ENCODE peak calls at places on chromosome 14, in five cellular contexts. F is endothelial cell, T is fibroblast of pulmonary artery, I is glutamatergic neuron, S is MCF 10A. X is an unnamed sample.

GRCh38 chr14:65238456-65238855 is 136.1 kb upstream of the MAX start:
- DNase-seq in F (no peak), T (peak), I (no peak), S (peak), X (peak)

GRCh38 chr14:34616360-34616759 is 13.6 kb downstream of the SNX6 start:
- DNase-seq in F (no peak), T (no peak), I (no peak), S (no peak), X (no peak)

GRCh38 chr14:102996941-102997340 is 60.4 kb downstream of the CDC42BPB start:
- DNase-seq in F (no peak), T (no peak), I (no peak), S (no peak), X (no peak)

GRCh38 chr14:93337143-93337753 is 4.4 kb upstream of the BTBD7 start:
- DNase-seq in F (no peak), T (no peak), I (no peak), S (no peak), X (no peak)

GRCh38 chr14:65491274-65491673 is 78.7 kb downstream of the FUT8 start:
- DNase-seq in F (no peak), T (no peak), I (no peak), S (no peak), X (no peak)

GRCh38 chr14:91232631-91233030 is 11.9 kb downstream of the GPR68 start:
- DNase-seq in F (no peak), T (no peak), I (no peak), S (no peak), X (no peak)

GRCh38 chr14:54498095-54498531 is 9.3 kb upstream of the GMFB start:
- DNase-seq in F (no peak), T (no peak), I (no peak), S (no peak), X (no peak)

GRCh38 chr14:59123975-59124374 is 64.5 kb upstream of the DAAM1 start:
- DNase-seq in F (no peak), T (peak), I (no peak), S (peak), X (peak)

GRCh38 chr14:87131879-87132278 is 861.1 kb downstream of the GALC start:
- DNase-seq in F (no peak), T (no peak), I (no peak), S (peak), X (peak)

GRCh38 chr14:25484194-25484593 is 434.2 kb upstream of the STXBP6 start:
- DNase-seq in F (no peak), T (no peak), I (no peak), S (no peak), X (no peak)

GRCh38 chr14:44316647-44317432 is 190.2 kb downstream of the FSCB start:
- DNase-seq in F (no peak), T (peak), I (no peak), S (peak), X (peak)

GRCh38 chr14:103422981-103423600 is 37.9 kb downstream of the MARK3 start:
- DNase-seq in F (no peak), T (peak), I (no peak), S (peak), X (no peak)

GRCh38 chr14:36619853-36620252 is 37.4 kb upstream of the NKX2-8 start:
- DNase-seq in F (no peak), T (no peak), I (no peak), S (no peak), X (peak)

GRCh38 chr14:98551028-98551427 is 721.0 kb downstream of the BCL11B start:
- DNase-seq in F (no peak), T (no peak), I (no peak), S (no peak), X (no peak)

GRCh38 chr14:61300209-61300608 is 19.1 kb upstream of the TMEM30B start:
- DNase-seq in F (no peak), T (no peak), I (no peak), S (no peak), X (no peak)

GRCh38 chr14:36661506-36662257 is at the start of gene PAX9:
- DNase-seq in F (peak), T (peak), I (peak), S (peak), X (peak)

GRCh38 chr14:76701436-76701835 is 59.8 kb upstream of the VASH1 start:
- DNase-seq in F (no peak), T (no peak), I (no peak), S (no peak), X (no peak)

GRCh38 chr14:62921466-62921865 is 123.8 kb downstream of the KCNH5 start:
- DNase-seq in F (no peak), T (peak), I (no peak), S (no peak), X (no peak)

GRCh38 chr14:76717508-76717907 is 43.8 kb upstream of the VASH1 start:
- DNase-seq in F (no peak), T (no peak), I (no peak), S (no peak), X (no peak)

GRCh38 chr14:37592288-37593274 is 2.5 kb downstream of the FOXA1 start:
- DNase-seq in F (no peak), T (no peak), I (no peak), S (no peak), X (peak)

GRCh38 chr14:100121643-100122480 is 37.6 kb downstream of the DEGS2 start:
- DNase-seq in F (no peak), T (no peak), I (no peak), S (no peak), X (no peak)

GRCh38 chr14:70821581-70821915 is 12.2 kb upstream of the MAP3K9 start:
- DNase-seq in F (no peak), T (no peak), I (no peak), S (no peak), X (no peak)

GRCh38 chr14:35365130-35366047 is 39.2 kb downstream of the NFKBIA start:
- DNase-seq in F (no peak), T (peak), I (no peak), S (peak), X (peak)

GRCh38 chr14:59537476-59537875 is 39.1 kb downstream of the CCDC175 start:
- DNase-seq in F (no peak), T (no peak), I (no peak), S (no peak), X (no peak)

GRCh38 chr14:73153272-73153671 is 17.0 kb downstream of the PSEN1 start:
- DNase-seq in F (no peak), T (peak), I (no peak), S (no peak), X (no peak)

GRCh38 chr14:38297681-38298080 is 41.8 kb upstream of the CLEC14A start:
- DNase-seq in F (no peak), T (peak), I (no peak), S (peak), X (no peak)

GRCh38 chr14:93976477-93977057 is at the start of gene ASB2:
- DNase-seq in F (no peak), T (no peak), I (no peak), S (no peak), X (no peak)

GRCh38 chr14:100615736-100616695 is 28.8 kb upstream of the BEGAIN start:
- DNase-seq in F (no peak), T (no peak), I (no peak), S (no peak), X (no peak)

GRCh38 chr14:71139058-71139946 is 232.0 kb downstream of the PCNX1 start:
- DNase-seq in F (peak), T (peak), I (peak), S (peak), X (peak)

GRCh38 chr14:49999216-49999761 is 106.4 kb downstream of the ARF6 start:
- DNase-seq in F (peak), T (peak), I (no peak), S (peak), X (peak)

GRCh38 chr14:86990396-86990795 is 1002.6 kb downstream of the GALC start:
- DNase-seq in F (no peak), T (no peak), I (no peak), S (no peak), X (peak)

GRCh38 chr14:24900281-24900868 is 149.6 kb downstream of the STXBP6 start:
- DNase-seq in F (no peak), T (peak), I (no peak), S (no peak), X (no peak)

GRCh38 chr14:25041898-25042297 is 8.0 kb downstream of the STXBP6 start:
- DNase-seq in F (no peak), T (no peak), I (no peak), S (no peak), X (no peak)

GRCh38 chr14:33689680-33690079 is 261.2 kb downstream of the EGLN3 start:
- DNase-seq in F (no peak), T (no peak), I (no peak), S (no peak), X (no peak)

GRCh38 chr14:90760591-90761316 is 55.5 kb downstream of the TTC7B start:
- DNase-seq in F (no peak), T (peak), I (no peak), S (peak), X (peak)

GRCh38 chr14:52551696-52552062 is 626 bp downstream of the TXNDC16 start:
- DNase-seq in F (no peak), T (peak), I (no peak), S (peak), X (peak)

GRCh38 chr14:94051115-94051514 is 25.0 kb downstream of the OTUB2 start:
- DNase-seq in F (peak), T (peak), I (no peak), S (peak), X (peak)

GRCh38 chr14:99803803-99804202 is 10.6 kb downstream of the EML1 start:
- DNase-seq in F (no peak), T (no peak), I (peak), S (no peak), X (no peak)

DNA sequence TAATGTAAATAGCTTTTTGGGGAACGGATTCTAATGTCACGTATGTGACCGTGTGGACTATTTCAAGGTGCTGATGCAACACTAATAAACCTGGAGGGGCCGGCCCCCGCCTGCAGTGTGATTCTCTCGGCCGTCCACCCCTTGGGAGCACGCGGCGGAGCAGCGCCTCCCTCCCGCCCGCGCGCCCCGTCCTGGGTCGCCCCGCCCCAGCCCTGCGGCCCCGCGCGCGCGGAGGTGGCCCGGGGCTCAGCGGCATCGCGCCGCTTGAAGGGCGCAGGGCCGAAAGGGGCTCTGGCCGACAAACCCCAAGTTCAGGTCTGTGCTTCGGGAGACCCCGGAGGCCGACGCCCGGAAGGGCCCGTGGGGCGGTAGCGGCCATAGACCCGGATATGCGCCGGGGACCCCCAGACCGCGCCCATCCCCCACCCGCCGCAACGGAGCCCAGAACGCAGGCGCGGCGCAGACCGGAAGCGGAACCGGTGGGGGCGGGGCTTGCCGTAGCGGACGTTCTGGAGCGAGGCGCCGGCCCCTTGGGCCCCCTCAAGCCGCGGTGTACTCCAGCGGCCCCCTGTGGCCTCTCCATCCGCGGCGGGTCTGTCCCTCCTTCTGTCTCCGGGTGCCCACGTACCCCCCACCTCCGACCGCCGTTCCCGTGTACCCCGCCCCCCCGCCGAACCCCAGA is at the start of gene TEX22:
- DNase-seq in F (peak), T (peak), I (peak), S (peak), X (peak)
- TF ChIP-seq CTCF in F (no peak), T (peak), I (no peak), S (no peak), X (no peak)

GRCh38 chr14:81169711-81170103 is 51.1 kb downstream of the GTF2A1 start:
- DNase-seq in F (no peak), T (no peak), I (peak), S (no peak), X (no peak)

GRCh38 chr14:81172353-81172752 is 48.4 kb downstream of the GTF2A1 start:
- DNase-seq in F (no peak), T (no peak), I (no peak), S (peak), X (no peak)

GRCh38 chr14:81169267-81169666 is 51.5 kb downstream of the GTF2A1 start:
- DNase-seq in F (no peak), T (no peak), I (no peak), S (no peak), X (no peak)

GRCh38 chr14:81170104-81170828 is 50.5 kb downstream of the GTF2A1 start:
- DNase-seq in F (peak), T (peak), I (peak), S (peak), X (peak)

GRCh38 chr14:81170829-81171195 is 49.9 kb downstream of the GTF2A1 start:
- DNase-seq in F (no peak), T (no peak), I (no peak), S (no peak), X (no peak)
- TF ChIP-seq CTCF in F (peak), T (no peak), I (peak), S (no peak), X (no peak)

GRCh38 chr14:75513911-75514672 is 8.2 kb upstream of the BATF start:
- DNase-seq in F (no peak), T (no peak), I (no peak), S (no peak), X (no peak)

GRCh38 chr14:75511201-75511600 is 11.1 kb upstream of the BATF start:
- DNase-seq in F (no peak), T (no peak), I (no peak), S (no peak), X (no peak)

GRCh38 chr14:75515631-75515999 is 6.7 kb upstream of the BATF start:
- DNase-seq in F (no peak), T (no peak), I (no peak), S (no peak), X (no peak)

GRCh38 chr14:75518625-75519024 is 3.6 kb upstream of the BATF start:
- DNase-seq in F (peak), T (peak), I (no peak), S (peak), X (peak)

GRCh38 chr14:75514673-75515630 is 7.3 kb upstream of the BATF start:
- DNase-seq in F (no peak), T (no peak), I (no peak), S (no peak), X (no peak)
- TF ChIP-seq CTCF in F (no peak), T (peak), I (no peak), S (no peak), X (no peak)

GRCh38 chr14:104528496-104528895 is 51.1 kb upstream of the C14orf180 start:
- DNase-seq in F (no peak), T (no peak), I (no peak), S (no peak), X (no peak)
- TF ChIP-seq CTCF in F (no peak), T (no peak), I (no peak), S (no peak), X (no peak)

DNA sequence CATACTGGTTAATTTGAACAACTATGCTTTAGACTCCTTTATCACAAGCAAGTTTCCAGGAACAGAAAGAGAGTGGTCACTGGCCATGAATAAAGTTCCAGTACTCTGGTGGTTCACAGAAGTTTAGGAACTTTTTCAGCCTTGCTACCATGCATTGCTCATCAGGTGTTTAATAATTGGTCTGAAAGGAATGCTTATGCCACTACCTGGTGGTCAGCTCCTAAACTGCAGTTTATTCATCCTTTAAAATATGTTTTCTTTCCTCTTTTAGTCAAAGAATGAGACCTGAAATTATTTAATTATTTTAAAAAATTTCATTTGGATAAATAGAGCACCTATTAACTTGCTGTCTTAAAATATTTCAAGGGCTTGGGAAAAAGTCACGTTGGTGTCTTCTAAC is 260.1 kb upstream of the OR4E1 start:
- DNase-seq in F (no peak), T (no peak), I (no peak), S (peak), X (peak)
- TF ChIP-seq CTCF in F (peak), T (no peak), I (peak), S (peak), X (peak)

DNA sequence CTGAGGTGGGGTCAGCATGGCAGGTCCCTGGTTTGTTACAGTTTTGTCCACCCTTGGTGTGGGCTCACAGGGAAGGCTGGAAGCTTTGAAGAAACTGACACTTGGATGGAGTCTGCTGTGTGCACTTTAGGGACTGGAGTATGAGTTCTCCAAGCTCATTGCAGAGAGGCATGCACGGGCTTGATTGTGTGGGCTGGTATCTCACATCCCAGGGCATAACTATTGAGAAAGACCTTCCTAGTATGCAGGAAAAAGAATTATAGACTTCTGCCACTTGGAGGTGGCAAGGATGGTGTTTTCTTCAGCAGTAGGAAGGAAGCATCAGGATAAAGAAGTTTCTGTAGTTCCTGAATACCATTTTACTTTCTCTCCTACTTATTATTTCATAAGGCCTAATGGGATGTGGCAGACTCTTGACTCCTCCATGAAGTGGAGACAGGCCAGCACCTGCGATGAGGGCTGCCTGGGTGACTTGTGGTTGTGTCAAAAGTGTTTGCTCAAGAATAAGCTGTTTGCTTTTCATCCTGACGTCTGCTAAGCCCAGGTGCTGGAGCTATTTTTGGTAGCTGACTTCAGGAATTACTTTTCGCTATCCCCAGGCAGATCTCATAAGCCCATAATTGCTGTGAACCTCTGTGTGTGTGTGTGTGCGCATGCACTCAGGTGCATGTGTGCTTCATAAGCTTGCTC is 125.8 kb downstream of the KTN1 start:
- DNase-seq in F (no peak), T (no peak), I (no peak), S (peak), X (peak)
- TF ChIP-seq CTCF in F (no peak), T (no peak), I (no peak), S (no peak), X (peak)

GRCh38 chr14:47536341-47536740 is 139.1 kb downstream of the MDGA2 start:
- DNase-seq in F (no peak), T (no peak), I (no peak), S (no peak), X (no peak)

GRCh38 chr14:47541652-47542051 is 133.8 kb downstream of the MDGA2 start:
- DNase-seq in F (no peak), T (no peak), I (no peak), S (no peak), X (no peak)

GRCh38 chr14:47539065-47539464 is 136.3 kb downstream of the MDGA2 start:
- DNase-seq in F (peak), T (peak), I (peak), S (peak), X (peak)
- TF ChIP-seq CTCF in F (no peak), T (no peak), I (no peak), S (peak), X (peak)

DNA sequence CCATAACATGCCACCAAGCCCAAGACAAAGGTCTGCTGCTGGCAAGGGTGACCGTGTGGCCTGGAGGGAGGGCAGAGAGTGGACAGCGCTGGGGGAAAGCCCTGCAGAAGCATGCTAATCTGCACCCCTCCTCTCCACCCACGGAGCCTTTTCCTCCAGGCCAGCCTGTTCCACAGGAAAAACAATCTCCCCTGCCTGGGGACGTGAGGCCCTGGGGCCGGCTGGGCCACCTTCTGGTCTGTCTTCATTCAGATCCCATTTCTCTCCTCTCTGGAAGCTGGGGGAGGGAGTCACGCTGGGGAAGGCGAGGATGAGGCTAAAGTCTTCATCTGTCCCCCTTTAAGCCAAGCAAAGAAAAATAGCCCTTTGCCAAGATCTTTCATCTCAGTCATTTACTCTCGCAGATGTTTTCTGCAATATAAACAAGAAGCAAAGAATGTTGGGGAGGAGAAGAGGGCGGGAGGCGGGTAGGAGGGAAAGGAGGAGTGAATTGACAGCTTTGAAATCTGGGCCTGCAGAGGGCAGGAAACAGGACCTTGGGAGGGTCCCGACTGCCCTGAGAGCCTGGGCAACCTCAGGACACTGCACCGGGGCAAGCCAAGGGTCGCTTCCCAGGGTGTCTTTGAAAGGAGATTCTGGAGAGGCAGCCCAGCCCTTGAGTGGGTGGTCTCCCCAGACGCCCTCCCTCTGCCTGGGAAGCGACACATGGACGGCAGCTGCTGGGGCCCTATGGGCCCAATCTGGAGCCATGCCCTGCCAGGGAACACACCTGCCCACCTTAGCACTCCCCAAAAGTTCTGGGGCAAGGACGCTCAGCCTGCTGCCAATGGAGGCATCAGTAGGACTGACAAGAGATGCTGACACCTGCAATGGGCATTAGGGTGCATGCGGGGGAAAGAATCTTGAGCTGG is 133.6 kb downstream of the ZFP36L1 start:
- DNase-seq in F (no peak), T (peak), I (no peak), S (no peak), X (no peak)
- TF ChIP-seq CTCF in F (no peak), T (no peak), I (no peak), S (no peak), X (no peak)